ENCODE peak calls at places on chromosomes 7 and 10, in nine cellular contexts. X is Right ventricle myocardium superior; H is AG08395; E is T-helper 1 cell; G is stimulated activated CD4-positive, alpha-beta T cell treated with anti-CD3 and anti-CD28 coated beads, TNF-alpha, amount 100 ng/mL, for 24 hours; Z is NCI-H1092; J is lung; N is GM06990; I is Calu3. R is an unnamed sample.

GRCh38 chr10:79628083-79628482 is 17.3 kb downstream of the SFTPA1 start:
- DNase-seq in X (no peak), H (no peak), E (no peak), G (no peak), Z (no peak), J (no peak), N (no peak), I (no peak), R (no peak)

GRCh38 chr7:90288154-90288553 is 33.0 kb downstream of the FAM237B start:
- DNase-seq in X (no peak), H (no peak), E (no peak), G (no peak), Z (no peak), J (no peak), N (no peak), I (no peak), R (no peak)

GRCh38 chr10:586151-586550 is 103.3 kb downstream of the DIP2C start:
- DNase-seq in X (no peak), H (no peak), E (no peak), G (no peak), Z (no peak), J (no peak), N (no peak), I (no peak), R (no peak)

GRCh38 chr10:119501690-119502089 is 40.8 kb downstream of the RGS10 start:
- DNase-seq in X (no peak), H (no peak), E (no peak), G (no peak), Z (no peak), J (no peak), N (no peak), I (no peak), R (no peak)

GRCh38 chr10:91742189-91742588 is 56.0 kb upstream of the TNKS2 start:
- DNase-seq in X (no peak), H (no peak), E (no peak), G (no peak), Z (no peak), J (no peak), N (no peak), I (no peak), R (no peak)

GRCh38 chr7:12827920-12828319 is 140.5 kb downstream of the ARL4A start:
- DNase-seq in X (no peak), H (no peak), E (no peak), G (no peak), Z (no peak), J (no peak), N (no peak), I (no peak), R (no peak)

GRCh38 chr7:40545739-40546138 is 410.9 kb downstream of the SUGCT start:
- DNase-seq in X (no peak), H (no peak), E (no peak), G (no peak), Z (no peak), J (no peak), N (no peak), I (no peak), R (no peak)

GRCh38 chr7:78039791-78040776 is 241.5 kb downstream of the PHTF2 start:
- DNase-seq in X (peak), H (no peak), E (peak), G (peak), Z (no peak), J (no peak), N (peak), I (no peak), R (no peak)

GRCh38 chr10:132311338-132311939 is 3.7 kb upstream of the STK32C start:
- DNase-seq in X (no peak), H (peak), E (no peak), G (no peak), Z (no peak), J (no peak), N (no peak), I (peak), R (no peak)

GRCh38 chr10:44724415-44725174 is 186.5 kb upstream of the TMEM72 start:
- DNase-seq in X (no peak), H (peak), E (no peak), G (no peak), Z (no peak), J (no peak), N (no peak), I (no peak), R (no peak)

GRCh38 chr7:23298141-23298851 is 843 bp upstream of the MALSU1 start:
- DNase-seq in X (peak), H (peak), E (no peak), G (no peak), Z (no peak), J (peak), N (no peak), I (peak), R (no peak)

GRCh38 chr7:98687331-98687863 is 70.3 kb downstream of the NPTX2 start:
- DNase-seq in X (no peak), H (no peak), E (no peak), G (no peak), Z (peak), J (no peak), N (no peak), I (no peak), R (no peak)

GRCh38 chr7:28926871-28927597 is 31.1 kb downstream of the TRIL start:
- DNase-seq in X (peak), H (peak), E (peak), G (peak), Z (peak), J (peak), N (peak), I (peak), R (peak)

GRCh38 chr7:98878365-98879197 is at the start of gene TRRAP:
- DNase-seq in X (peak), H (peak), E (peak), G (peak), Z (peak), J (peak), N (peak), I (peak), R (peak)

GRCh38 chr7:87984088-87984487 is 50.0 kb downstream of the ADAM22 start:
- DNase-seq in X (no peak), H (no peak), E (no peak), G (no peak), Z (no peak), J (no peak), N (no peak), I (no peak), R (no peak)

GRCh38 chr10:71999360-72000072 is 35.3 kb downstream of the CHST3 start:
- DNase-seq in X (peak), H (peak), E (no peak), G (no peak), Z (no peak), J (peak), N (no peak), I (no peak), R (peak)

GRCh38 chr10:119341236-119342016 is 134.1 kb downstream of the GRK5 start:
- DNase-seq in X (no peak), H (peak), E (no peak), G (peak), Z (no peak), J (no peak), N (no peak), I (peak), R (peak)

GRCh38 chr10:52318822-52319464 is 4.9 kb downstream of the DKK1 start:
- DNase-seq in X (no peak), H (peak), E (no peak), G (no peak), Z (no peak), J (no peak), N (no peak), I (no peak), R (no peak)

GRCh38 chr7:149787428-149788299 is 14.3 kb upstream of the ZNF467 start:
- DNase-seq in X (no peak), H (no peak), E (no peak), G (no peak), Z (no peak), J (no peak), N (no peak), I (no peak), R (no peak)

GRCh38 chr10:25639646-25640045 is 294.4 kb upstream of the MYO3A start:
- DNase-seq in X (no peak), H (no peak), E (no peak), G (no peak), Z (no peak), J (no peak), N (no peak), I (no peak), R (no peak)

GRCh38 chr10:124073642-124074377 is 19.6 kb downstream of the CHST15 start:
- DNase-seq in X (no peak), H (no peak), E (no peak), G (no peak), Z (peak), J (no peak), N (no peak), I (no peak), R (no peak)

GRCh38 chr7:141354251-141354650 is 197.0 kb upstream of the AGK start:
- DNase-seq in X (no peak), H (no peak), E (no peak), G (no peak), Z (no peak), J (no peak), N (no peak), I (no peak), R (no peak)

GRCh38 chr7:30859202-30859939 is 52.3 kb upstream of the AQP1 start:
- DNase-seq in X (no peak), H (no peak), E (no peak), G (no peak), Z (no peak), J (no peak), N (no peak), I (no peak), R (no peak)

GRCh38 chr7:114298011-114298410 is 116.6 kb upstream of the FOXP2 start:
- DNase-seq in X (no peak), H (no peak), E (no peak), G (no peak), Z (no peak), J (no peak), N (no peak), I (no peak), R (no peak)

GRCh38 chr7:28107960-28108359 is 72.6 kb downstream of the JAZF1 start:
- DNase-seq in X (no peak), H (no peak), E (no peak), G (no peak), Z (no peak), J (no peak), N (no peak), I (peak), R (no peak)

GRCh38 chr7:80499350-80499955 is 12.4 kb downstream of the GNAT3 start:
- DNase-seq in X (no peak), H (no peak), E (no peak), G (no peak), Z (no peak), J (peak), N (no peak), I (peak), R (no peak)